ENCODE peak calls at places on chromosomes 13 and 19, in four cellular contexts. X is GM04503; L is activated CD4-positive, alpha-beta T cell treated with anti-CD3 and anti-CD28 coated beads for 48 hours; G is fibroblast of the aortic adventitia. S is an unnamed sample.

GRCh38 chr19:47446534-47447469 is 24.9 kb downstream of the SLC8A2 start:
- DNase-seq in X (no peak), L (peak), G (no peak), S (peak)

GRCh38 chr13:100291626-100292025 is 202.7 kb downstream of the PCCA start:
- DNase-seq in X (no peak), L (no peak), G (no peak), S (no peak)

GRCh38 chr13:67299072-67299635 is 69.0 kb upstream of the PCDH9 start:
- DNase-seq in X (peak), L (no peak), G (peak), S (no peak)

GRCh38 chr13:98406971-98407370 is 169.9 kb downstream of the STK24 start:
- DNase-seq in X (no peak), L (no peak), G (no peak), S (no peak)

GRCh38 chr19:11247391-11247790 is 8.0 kb downstream of the ANGPTL8 start:
- DNase-seq in X (no peak), L (no peak), G (peak), S (no peak)

GRCh38 chr19:16698914-16699313 is 20.7 kb upstream of the NWD1 start:
- DNase-seq in X (no peak), L (no peak), G (peak), S (no peak)

GRCh38 chr13:106513025-106513424 is 22.4 kb downstream of the EFNB2 start:
- DNase-seq in X (no peak), L (no peak), G (no peak), S (no peak)

GRCh38 chr13:51291341-51291740 is 48.1 kb upstream of the SERPINE3 start:
- DNase-seq in X (no peak), L (no peak), G (peak), S (no peak)

GRCh38 chr19:43540381-43540780 is 7.4 kb downstream of the ZNF575 start:
- DNase-seq in X (no peak), L (no peak), G (no peak), S (no peak)

GRCh38 chr19:4580021-4580901 is 20.8 kb upstream of the SEMA6B start:
- DNase-seq in X (no peak), L (peak), G (no peak), S (peak)

GRCh38 chr19:38898788-38899446 is 501 bp downstream of the SIRT2 start:
- DNase-seq in X (no peak), L (no peak), G (peak), S (no peak)

GRCh38 chr13:95160112-95160906 is 140.9 kb downstream of the ABCC4 start:
- DNase-seq in X (no peak), L (no peak), G (no peak), S (no peak)

GRCh38 chr13:74206061-74206561 is 71.9 kb upstream of the KLF12 start:
- DNase-seq in X (peak), L (no peak), G (peak), S (no peak)

GRCh38 chr13:54787754-54788153 is 1759.1 kb downstream of the OLFM4 start:
- DNase-seq in X (no peak), L (no peak), G (no peak), S (no peak)

GRCh38 chr19:46133101-46133627 is 8.7 kb upstream of the IGFL3 start:
- DNase-seq in X (peak), L (no peak), G (peak), S (no peak)

GRCh38 chr19:32702010-32702409 is 10.4 kb downstream of the NUDT19 start:
- DNase-seq in X (no peak), L (no peak), G (no peak), S (no peak)

GRCh38 chr13:98108330-98108729 is 34.6 kb upstream of the FARP1 start:
- DNase-seq in X (no peak), L (no peak), G (peak), S (no peak)

GRCh38 chr19:13069415-13070369 is 33.0 kb downstream of the LYL1 start:
- DNase-seq in X (no peak), L (no peak), G (peak), S (peak)

GRCh38 chr19:6217752-6218403 is 61.9 kb downstream of the MLLT1 start:
- DNase-seq in X (no peak), L (no peak), G (no peak), S (no peak)

GRCh38 chr13:108915095-108915633 is 285.8 kb downstream of the MYO16 start:
- DNase-seq in X (no peak), L (no peak), G (peak), S (peak)

GRCh38 chr19:29285878-29286277 is 72.9 kb upstream of the UQCRFS1 start:
- DNase-seq in X (no peak), L (no peak), G (no peak), S (peak)

GRCh38 chr13:91668844-91669495 is 270.5 kb downstream of the GPC5 start:
- DNase-seq in X (no peak), L (no peak), G (no peak), S (no peak)

GRCh38 chr13:88526186-88526852 is 855.1 kb downstream of the SLITRK5 start:
- DNase-seq in X (no peak), L (no peak), G (no peak), S (no peak)

GRCh38 chr13:46367622-46368327 is 19.3 kb downstream of the RUBCNL start:
- DNase-seq in X (no peak), L (no peak), G (peak), S (no peak)

GRCh38 chr13:61728468-61728867 is 312.8 kb upstream of the PCDH20 start:
- DNase-seq in X (no peak), L (no peak), G (peak), S (no peak)

GRCh38 chr13:27008733-27009132 is 162.9 kb downstream of the USP12 start:
- DNase-seq in X (no peak), L (no peak), G (no peak), S (no peak)

GRCh38 chr19:52981329-52981728 is 18.6 kb upstream of the ZNF816 start:
- DNase-seq in X (no peak), L (no peak), G (no peak), S (no peak)

GRCh38 chr13:43698743-43699142 is 88.0 kb downstream of the ENOX1 start:
- DNase-seq in X (peak), L (no peak), G (peak), S (no peak)

GRCh38 chr13:30216111-30216510 is 91.2 kb downstream of the KATNAL1 start:
- DNase-seq in X (no peak), L (no peak), G (no peak), S (no peak)

GRCh38 chr19:42080764-42081375 is 4.9 kb downstream of the ZNF574 start:
- DNase-seq in X (no peak), L (no peak), G (no peak), S (no peak)

GRCh38 chr19:45999653-46000121 is 4.4 kb downstream of the CCDC61 start:
- DNase-seq in X (no peak), L (peak), G (peak), S (peak)